ENCODE peak calls at places on chromosomes 1 and 21, in four cellular contexts. M is SK-N-SH, V is WTC11, N is K562. C is an unnamed sample.

GRCh38 chr1:243493156-243494129 is 237.6 kb downstream of the SDCCAG8 start:
- DNase-seq in M (peak), V (no peak), N (no peak), C (no peak)

GRCh38 chr1:36653850-36654249 is 171.1 kb upstream of the CSF3R start:
- DNase-seq in M (no peak), V (no peak), N (no peak), C (no peak)

GRCh38 chr1:204499511-204500468 is 5.2 kb upstream of the PIK3C2B start:
- DNase-seq in M (no peak), V (no peak), N (no peak), C (no peak)

GRCh38 chr21:36747815-36748381 is 49.0 kb downstream of the SIM2 start:
- DNase-seq in M (peak), V (peak), N (peak), C (no peak)

GRCh38 chr1:19814681-19815503 is at the start of gene RNF186:
- DNase-seq in M (no peak), V (no peak), N (no peak), C (no peak)

GRCh38 chr1:205028954-205029353 is 14.1 kb upstream of the CNTN2 start:
- DNase-seq in M (no peak), V (no peak), N (no peak), C (no peak)

GRCh38 chr1:234154320-234155251 is 218.7 kb upstream of the COA6 start:
- DNase-seq in M (peak), V (peak), N (peak), C (peak)

GRCh38 chr1:201406831-201407406 is 7.8 kb upstream of the LAD1 start:
- DNase-seq in M (no peak), V (no peak), N (no peak), C (peak)

GRCh38 chr1:224626042-224626441 is 9.9 kb downstream of the CNIH3 start:
- DNase-seq in M (no peak), V (no peak), N (no peak), C (no peak)

GRCh38 chr1:217089239-217090014 is 366.2 kb upstream of the ESRRG start:
- DNase-seq in M (peak), V (peak), N (no peak), C (no peak)

GRCh38 chr1:206455681-206456344 is 14.5 kb upstream of the IKBKE start:
- DNase-seq in M (peak), V (no peak), N (peak), C (no peak)

GRCh38 chr1:88228153-88228552 is 455.9 kb upstream of the PKN2 start:
- DNase-seq in M (no peak), V (no peak), N (no peak), C (no peak)

GRCh38 chr21:26840912-26841311 is 4.3 kb downstream of the ADAMTS1 start:
- DNase-seq in M (peak), V (no peak), N (no peak), C (no peak)

GRCh38 chr21:46234436-46234950 is 5.9 kb upstream of the LSS start:
- DNase-seq in M (no peak), V (no peak), N (no peak), C (no peak)

GRCh38 chr21:46239817-46240325 is 11.3 kb upstream of the LSS start:
- DNase-seq in M (no peak), V (no peak), N (no peak), C (no peak)

GRCh38 chr21:46243325-46243724 is 14.8 kb upstream of the LSS start:
- DNase-seq in M (no peak), V (no peak), N (no peak), C (no peak)

GRCh38 chr21:46237474-46237873 is 8.9 kb upstream of the LSS start:
- DNase-seq in M (no peak), V (no peak), N (no peak), C (no peak)
- TF ChIP-seq USF1 in M (no peak), V (no peak), N (no peak), C (no peak)

DNA sequence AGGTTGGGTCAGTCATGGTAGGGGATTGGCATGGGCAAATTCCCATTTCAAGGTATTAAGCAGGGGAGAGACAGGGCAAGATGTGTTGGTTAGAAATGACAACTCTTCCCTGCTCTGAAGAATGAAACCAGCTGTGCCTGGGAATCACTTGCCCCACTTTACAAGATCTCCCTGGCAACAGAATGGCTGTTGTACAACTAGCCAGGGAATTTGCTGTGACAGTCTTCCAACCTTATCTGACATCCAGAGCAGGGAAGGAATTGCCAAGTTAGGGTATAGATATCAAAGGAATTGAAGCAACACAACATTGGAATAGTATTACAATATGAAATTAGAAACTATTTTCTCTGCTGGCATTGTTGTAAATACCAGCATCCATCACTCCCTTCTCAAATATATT is 154.7 kb downstream of the CACNA1E start:
- DNase-seq in M (no peak), V (no peak), N (no peak), C (no peak)
- TF ChIP-seq USF1 in M (no peak), V (no peak), N (no peak), C (no peak)

DNA sequence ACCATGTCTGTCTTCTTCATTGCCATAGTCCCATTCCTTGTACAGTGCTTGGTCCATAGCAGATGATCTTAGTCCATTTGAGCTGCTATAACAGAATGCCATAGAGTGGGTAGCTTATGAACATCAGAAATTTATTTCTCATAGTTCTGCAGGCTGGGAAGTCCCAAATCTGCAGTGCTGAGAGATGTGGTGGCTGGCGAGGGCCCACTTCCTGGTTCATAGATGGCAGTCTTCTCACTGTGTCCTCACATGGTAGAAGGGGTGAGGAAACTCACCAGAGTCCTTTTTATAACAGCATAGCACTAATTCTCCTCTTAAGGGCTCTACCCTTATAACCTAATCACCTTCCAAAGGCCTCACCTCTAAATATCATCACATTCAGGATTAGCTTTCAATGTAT is 23.1 kb upstream of the RAP1A start:
- DNase-seq in M (no peak), V (no peak), N (no peak), C (no peak)
- TF ChIP-seq USF1 in M (no peak), V (no peak), N (no peak), C (no peak)

GRCh38 chr1:41044197-41044596 is 22.7 kb upstream of the SLFNL1 start:
- DNase-seq in M (no peak), V (no peak), N (no peak), C (no peak)

GRCh38 chr1:41046347-41046775 is 24.8 kb upstream of the SLFNL1 start:
- DNase-seq in M (no peak), V (no peak), N (no peak), C (no peak)

GRCh38 chr1:41048540-41048939 is 27.0 kb upstream of the SLFNL1 start:
- DNase-seq in M (no peak), V (no peak), N (peak), C (no peak)

GRCh38 chr1:41041866-41042265 is 20.3 kb upstream of the SLFNL1 start:
- DNase-seq in M (no peak), V (no peak), N (no peak), C (no peak)

DNA sequence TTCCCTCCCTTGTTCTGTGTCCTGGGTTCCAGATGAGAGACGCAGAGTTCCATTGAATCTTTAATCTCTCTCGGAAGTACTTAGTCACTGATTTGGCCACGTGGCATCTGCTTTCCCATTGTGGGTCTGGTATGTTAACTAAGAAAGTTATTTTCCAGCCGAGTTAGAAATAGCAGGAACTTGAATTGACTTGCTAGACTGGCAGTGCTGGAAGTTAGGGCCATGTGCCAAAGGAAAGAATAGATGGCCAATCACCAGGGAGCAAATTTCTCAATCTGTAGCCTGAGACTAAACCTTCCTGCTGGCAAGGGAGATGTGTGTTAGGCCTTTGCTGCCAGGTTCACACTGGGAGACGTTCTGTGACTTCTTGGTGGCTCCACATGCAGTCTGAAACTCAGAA is 24.2 kb upstream of the SLFNL1 start:
- DNase-seq in M (no peak), V (no peak), N (no peak), C (no peak)
- TF ChIP-seq USF1 in M (peak), V (no peak), N (no peak), C (no peak)

GRCh38 chr1:203045821-203046594 is 19.7 kb downstream of the PPFIA4 start:
- DNase-seq in M (no peak), V (no peak), N (no peak), C (no peak)
- TF ChIP-seq USF1 in M (no peak), V (no peak), N (no peak), C (no peak)

C was measured in GM12878.